ENCODE peak calls at places on chromosomes 11 and 22, in ten cellular contexts. One of them, this sample, is unnamed.

GRCh38 chr11:117638913-117639543 is 158.0 kb downstream of the DSCAML1 start:
- DNase-seq in HEK293T: no peak
- DNase-seq in hepatic stellate cell: no peak
- DNase-seq in colonic mucosa: no peak
- DNase-seq in activated CD4-positive, alpha-beta T cell treated with anti-CD3 and anti-CD28 coated beads for 1 hour: no peak
- DNase-seq in BJ: no peak
- DNase-seq in kidney: no peak
- DNase-seq in activated naive CD8-positive, alpha-beta T cell treated with anti-CD3 and anti-CD28 coated beads, Interleukin-2, amount 50 U/mL, for 24 hours: no peak
- DNase-seq in WTC11: no peak
- DNase-seq in transverse colon: no peak
- DNase-seq in this sample: no peak

GRCh38 chr11:100396281-100396680 is 290.8 kb upstream of the ARHGAP42 start:
- DNase-seq in transverse colon: no peak
- DNase-seq in BJ: no peak
- DNase-seq in colonic mucosa: no peak
- DNase-seq in hepatic stellate cell: no peak
- DNase-seq in activated CD4-positive, alpha-beta T cell treated with anti-CD3 and anti-CD28 coated beads for 1 hour: no peak
- DNase-seq in WTC11: no peak
- DNase-seq in HEK293T: no peak
- DNase-seq in activated naive CD8-positive, alpha-beta T cell treated with anti-CD3 and anti-CD28 coated beads, Interleukin-2, amount 50 U/mL, for 24 hours: no peak
- DNase-seq in kidney: no peak
- DNase-seq in this sample: no peak

GRCh38 chr11:11533057-11533456 is 88.7 kb downstream of the GALNT18 start:
- DNase-seq in transverse colon: no peak
- DNase-seq in BJ: no peak
- DNase-seq in kidney: no peak
- DNase-seq in HEK293T: no peak
- DNase-seq in WTC11: no peak
- DNase-seq in activated naive CD8-positive, alpha-beta T cell treated with anti-CD3 and anti-CD28 coated beads, Interleukin-2, amount 50 U/mL, for 24 hours: no peak
- DNase-seq in hepatic stellate cell: no peak
- DNase-seq in colonic mucosa: no peak
- DNase-seq in activated CD4-positive, alpha-beta T cell treated with anti-CD3 and anti-CD28 coated beads for 1 hour: no peak
- DNase-seq in this sample: no peak

GRCh38 chr11:20518323-20518834 is 81.0 kb upstream of the SLC6A5 start:
- DNase-seq in HEK293T: no peak
- DNase-seq in activated naive CD8-positive, alpha-beta T cell treated with anti-CD3 and anti-CD28 coated beads, Interleukin-2, amount 50 U/mL, for 24 hours: no peak
- DNase-seq in hepatic stellate cell: no peak
- DNase-seq in transverse colon: no peak
- DNase-seq in colonic mucosa: no peak
- DNase-seq in WTC11: no peak
- DNase-seq in activated CD4-positive, alpha-beta T cell treated with anti-CD3 and anti-CD28 coated beads for 1 hour: no peak
- DNase-seq in kidney: no peak
- DNase-seq in BJ: no peak
- DNase-seq in this sample: no peak

GRCh38 chr22:24444729-24445466 is 17.5 kb downstream of the ADORA2A start:
- DNase-seq in transverse colon: no peak
- DNase-seq in colonic mucosa: no peak
- DNase-seq in kidney: peak
- DNase-seq in hepatic stellate cell: peak
- DNase-seq in activated CD4-positive, alpha-beta T cell treated with anti-CD3 and anti-CD28 coated beads for 1 hour: no peak
- DNase-seq in WTC11: no peak
- DNase-seq in activated naive CD8-positive, alpha-beta T cell treated with anti-CD3 and anti-CD28 coated beads, Interleukin-2, amount 50 U/mL, for 24 hours: no peak
- DNase-seq in HEK293T: no peak
- DNase-seq in BJ: no peak
- DNase-seq in this sample: no peak

GRCh38 chr11:78798567-78799170 is 224.0 kb upstream of the NARS2 start:
- DNase-seq in colonic mucosa: peak
- DNase-seq in activated CD4-positive, alpha-beta T cell treated with anti-CD3 and anti-CD28 coated beads for 1 hour: no peak
- DNase-seq in HEK293T: peak
- DNase-seq in activated naive CD8-positive, alpha-beta T cell treated with anti-CD3 and anti-CD28 coated beads, Interleukin-2, amount 50 U/mL, for 24 hours: peak
- DNase-seq in hepatic stellate cell: no peak
- DNase-seq in BJ: no peak
- DNase-seq in WTC11: peak
- DNase-seq in kidney: peak
- DNase-seq in transverse colon: peak
- DNase-seq in this sample: no peak

GRCh38 chr22:42745118-42745517 is 24.4 kb upstream of the A4GALT start:
- DNase-seq in HEK293T: no peak
- DNase-seq in hepatic stellate cell: no peak
- DNase-seq in colonic mucosa: no peak
- DNase-seq in BJ: no peak
- DNase-seq in kidney: no peak
- DNase-seq in activated naive CD8-positive, alpha-beta T cell treated with anti-CD3 and anti-CD28 coated beads, Interleukin-2, amount 50 U/mL, for 24 hours: no peak
- DNase-seq in transverse colon: no peak
- DNase-seq in WTC11: no peak
- DNase-seq in activated CD4-positive, alpha-beta T cell treated with anti-CD3 and anti-CD28 coated beads for 1 hour: no peak
- DNase-seq in this sample: no peak

GRCh38 chr11:17541330-17541885 is 2.8 kb downstream of the USH1C start:
- DNase-seq in BJ: no peak
- DNase-seq in colonic mucosa: peak
- DNase-seq in activated CD4-positive, alpha-beta T cell treated with anti-CD3 and anti-CD28 coated beads for 1 hour: no peak
- DNase-seq in activated naive CD8-positive, alpha-beta T cell treated with anti-CD3 and anti-CD28 coated beads, Interleukin-2, amount 50 U/mL, for 24 hours: no peak
- DNase-seq in hepatic stellate cell: no peak
- DNase-seq in WTC11: no peak
- DNase-seq in kidney: no peak
- DNase-seq in transverse colon: peak
- DNase-seq in HEK293T: no peak
- DNase-seq in this sample: no peak

GRCh38 chr11:17985517-17985916 is 27.3 kb downstream of the SERGEF start:
- DNase-seq in colonic mucosa: no peak
- DNase-seq in WTC11: no peak
- DNase-seq in HEK293T: no peak
- DNase-seq in activated CD4-positive, alpha-beta T cell treated with anti-CD3 and anti-CD28 coated beads for 1 hour: no peak
- DNase-seq in hepatic stellate cell: no peak
- DNase-seq in BJ: no peak
- DNase-seq in transverse colon: no peak
- DNase-seq in kidney: no peak
- DNase-seq in activated naive CD8-positive, alpha-beta T cell treated with anti-CD3 and anti-CD28 coated beads, Interleukin-2, amount 50 U/mL, for 24 hours: no peak
- DNase-seq in this sample: no peak

GRCh38 chr11:84227970-84228369 is 941.8 kb upstream of the CCDC90B start:
- DNase-seq in transverse colon: no peak
- DNase-seq in HEK293T: no peak
- DNase-seq in kidney: no peak
- DNase-seq in hepatic stellate cell: no peak
- DNase-seq in WTC11: no peak
- DNase-seq in BJ: no peak
- DNase-seq in activated CD4-positive, alpha-beta T cell treated with anti-CD3 and anti-CD28 coated beads for 1 hour: no peak
- DNase-seq in activated naive CD8-positive, alpha-beta T cell treated with anti-CD3 and anti-CD28 coated beads, Interleukin-2, amount 50 U/mL, for 24 hours: no peak
- DNase-seq in colonic mucosa: no peak
- DNase-seq in this sample: no peak

GRCh38 chr11:94272738-94273313 is 31.6 kb upstream of the IZUMO1R start:
- DNase-seq in activated naive CD8-positive, alpha-beta T cell treated with anti-CD3 and anti-CD28 coated beads, Interleukin-2, amount 50 U/mL, for 24 hours: no peak
- DNase-seq in colonic mucosa: no peak
- DNase-seq in activated CD4-positive, alpha-beta T cell treated with anti-CD3 and anti-CD28 coated beads for 1 hour: no peak
- DNase-seq in HEK293T: no peak
- DNase-seq in transverse colon: no peak
- DNase-seq in WTC11: no peak
- DNase-seq in hepatic stellate cell: no peak
- DNase-seq in BJ: no peak
- DNase-seq in kidney: peak
- DNase-seq in this sample: no peak

GRCh38 chr22:46380069-46380468 is 44.6 kb downstream of the TRMU start:
- DNase-seq in WTC11: no peak
- DNase-seq in transverse colon: no peak
- DNase-seq in hepatic stellate cell: no peak
- DNase-seq in HEK293T: no peak
- DNase-seq in kidney: peak
- DNase-seq in activated CD4-positive, alpha-beta T cell treated with anti-CD3 and anti-CD28 coated beads for 1 hour: no peak
- DNase-seq in colonic mucosa: no peak
- DNase-seq in BJ: no peak
- DNase-seq in activated naive CD8-positive, alpha-beta T cell treated with anti-CD3 and anti-CD28 coated beads, Interleukin-2, amount 50 U/mL, for 24 hours: no peak
- DNase-seq in this sample: no peak

GRCh38 chr11:63666874-63667273 is 4.3 kb downstream of the ATL3 start:
- DNase-seq in kidney: no peak
- DNase-seq in colonic mucosa: no peak
- DNase-seq in BJ: no peak
- DNase-seq in transverse colon: no peak
- DNase-seq in activated naive CD8-positive, alpha-beta T cell treated with anti-CD3 and anti-CD28 coated beads, Interleukin-2, amount 50 U/mL, for 24 hours: no peak
- DNase-seq in HEK293T: no peak
- DNase-seq in activated CD4-positive, alpha-beta T cell treated with anti-CD3 and anti-CD28 coated beads for 1 hour: no peak
- DNase-seq in hepatic stellate cell: peak
- DNase-seq in WTC11: no peak
- DNase-seq in this sample: no peak

GRCh38 chr22:38843201-38843715 is 570 bp downstream of the NPTXR start:
- DNase-seq in colonic mucosa: no peak
- DNase-seq in activated CD4-positive, alpha-beta T cell treated with anti-CD3 and anti-CD28 coated beads for 1 hour: peak
- DNase-seq in activated naive CD8-positive, alpha-beta T cell treated with anti-CD3 and anti-CD28 coated beads, Interleukin-2, amount 50 U/mL, for 24 hours: peak
- DNase-seq in kidney: no peak
- DNase-seq in WTC11: peak
- DNase-seq in HEK293T: peak
- DNase-seq in hepatic stellate cell: peak
- DNase-seq in transverse colon: peak
- DNase-seq in BJ: no peak
- DNase-seq in this sample: peak

GRCh38 chr22:38317995-38318715 is 922 bp upstream of the CSNK1E start:
- DNase-seq in WTC11: no peak
- DNase-seq in transverse colon: peak
- DNase-seq in BJ: peak
- DNase-seq in hepatic stellate cell: peak
- DNase-seq in activated CD4-positive, alpha-beta T cell treated with anti-CD3 and anti-CD28 coated beads for 1 hour: no peak
- DNase-seq in activated naive CD8-positive, alpha-beta T cell treated with anti-CD3 and anti-CD28 coated beads, Interleukin-2, amount 50 U/mL, for 24 hours: no peak
- DNase-seq in HEK293T: peak
- DNase-seq in kidney: peak
- DNase-seq in colonic mucosa: peak
- DNase-seq in this sample: no peak

GRCh38 chr11:69205125-69205928 is 49.6 kb downstream of the SMIM38 start:
- DNase-seq in activated CD4-positive, alpha-beta T cell treated with anti-CD3 and anti-CD28 coated beads for 1 hour: no peak
- DNase-seq in transverse colon: no peak
- DNase-seq in hepatic stellate cell: no peak
- DNase-seq in WTC11: peak
- DNase-seq in kidney: no peak
- DNase-seq in activated naive CD8-positive, alpha-beta T cell treated with anti-CD3 and anti-CD28 coated beads, Interleukin-2, amount 50 U/mL, for 24 hours: no peak
- DNase-seq in HEK293T: no peak
- DNase-seq in BJ: no peak
- DNase-seq in colonic mucosa: no peak
- DNase-seq in this sample: no peak

GRCh38 chr11:29159552-29160465 is 857.0 kb downstream of the KCNA4 start:
- DNase-seq in BJ: no peak
- DNase-seq in HEK293T: peak
- DNase-seq in transverse colon: peak
- DNase-seq in colonic mucosa: peak
- DNase-seq in activated CD4-positive, alpha-beta T cell treated with anti-CD3 and anti-CD28 coated beads for 1 hour: no peak
- DNase-seq in hepatic stellate cell: peak
- DNase-seq in WTC11: peak
- DNase-seq in kidney: no peak
- DNase-seq in activated naive CD8-positive, alpha-beta T cell treated with anti-CD3 and anti-CD28 coated beads, Interleukin-2, amount 50 U/mL, for 24 hours: no peak
- DNase-seq in this sample: peak

GRCh38 chr22:42939941-42940653 is 74.9 kb downstream of the PACSIN2 start:
- DNase-seq in activated CD4-positive, alpha-beta T cell treated with anti-CD3 and anti-CD28 coated beads for 1 hour: no peak
- DNase-seq in transverse colon: peak
- DNase-seq in kidney: peak
- DNase-seq in hepatic stellate cell: peak
- DNase-seq in activated naive CD8-positive, alpha-beta T cell treated with anti-CD3 and anti-CD28 coated beads, Interleukin-2, amount 50 U/mL, for 24 hours: no peak
- DNase-seq in BJ: peak
- DNase-seq in WTC11: no peak
- DNase-seq in HEK293T: no peak
- DNase-seq in colonic mucosa: peak
- DNase-seq in this sample: no peak

GRCh38 chr11:128579790-128580504 is 7.4 kb downstream of the ETS1 start:
- DNase-seq in activated CD4-positive, alpha-beta T cell treated with anti-CD3 and anti-CD28 coated beads for 1 hour: no peak
- DNase-seq in activated naive CD8-positive, alpha-beta T cell treated with anti-CD3 and anti-CD28 coated beads, Interleukin-2, amount 50 U/mL, for 24 hours: no peak
- DNase-seq in kidney: no peak
- DNase-seq in colonic mucosa: no peak
- DNase-seq in transverse colon: no peak
- DNase-seq in HEK293T: no peak
- DNase-seq in BJ: no peak
- DNase-seq in WTC11: no peak
- DNase-seq in hepatic stellate cell: no peak
- DNase-seq in this sample: no peak

GRCh38 chr11:67365756-67366384 is 7.5 kb downstream of the CLCF1 start:
- DNase-seq in activated naive CD8-positive, alpha-beta T cell treated with anti-CD3 and anti-CD28 coated beads, Interleukin-2, amount 50 U/mL, for 24 hours: no peak
- DNase-seq in colonic mucosa: peak
- DNase-seq in hepatic stellate cell: no peak
- DNase-seq in kidney: no peak
- DNase-seq in WTC11: no peak
- DNase-seq in activated CD4-positive, alpha-beta T cell treated with anti-CD3 and anti-CD28 coated beads for 1 hour: no peak
- DNase-seq in HEK293T: no peak
- DNase-seq in transverse colon: no peak
- DNase-seq in BJ: no peak
- DNase-seq in this sample: no peak

This sample was measured in DMS 273 treated with DMSO at 0.1 percent for 48 hours.